ENCODE peak calls at places on chromosome 16, in ten cellular contexts. P is left ventricle myocardium inferior, R is ascending aorta, Q is transverse colon, G is foreskin fibroblast, O is chondrocyte, V is fibroblast of mammary gland, E is adrenal gland, F is NB4, J is fibroblast of pulmonary artery. Z is an unnamed sample.

GRCh38 chr16:74577882-74578366 is 29.0 kb downstream of the GLG1 start:
- DNase-seq in P (no peak), R (no peak), Q (no peak), G (peak), O (no peak), V (peak), E (no peak), F (peak), J (peak), Z (peak)

GRCh38 chr16:2250652-2251280 is 621 bp downstream of the ECI1 start:
- DNase-seq in P (no peak), R (no peak), Q (peak), G (peak), O (no peak), V (no peak), E (peak), F (no peak), J (peak), Z (peak)

GRCh38 chr16:71203631-71204030 is 26.9 kb downstream of the HYDIN start:
- DNase-seq in P (no peak), R (no peak), Q (no peak), G (no peak), O (no peak), V (no peak), E (no peak), F (no peak), J (no peak), Z (no peak)

GRCh38 chr16:90031931-90032663 is 12.8 kb upstream of the DBNDD1 start:
- DNase-seq in P (no peak), R (no peak), Q (no peak), G (peak), O (no peak), V (peak), E (no peak), F (peak), J (peak), Z (peak)

GRCh38 chr16:56603589-56603988 is 4.8 kb upstream of the MT2A start:
- DNase-seq in P (peak), R (no peak), Q (peak), G (peak), O (no peak), V (peak), E (peak), F (peak), J (peak), Z (peak)

GRCh38 chr16:89114159-89114981 is 20.7 kb downstream of the ACSF3 start:
- DNase-seq in P (peak), R (no peak), Q (peak), G (peak), O (peak), V (peak), E (no peak), F (peak), J (peak), Z (peak)

GRCh38 chr16:66127459-66128362 is 238.8 kb upstream of the CDH5 start:
- DNase-seq in P (no peak), R (no peak), Q (no peak), G (no peak), O (no peak), V (no peak), E (peak), F (no peak), J (peak), Z (no peak)

GRCh38 chr16:35141303-35141702 is 1681.9 kb downstream of the TP53TG3F start:
- DNase-seq in P (no peak), R (no peak), Q (no peak), G (no peak), O (no peak), V (no peak), E (no peak), F (no peak), J (no peak), Z (no peak)

GRCh38 chr16:31110106-31111034 is 2.2 kb downstream of the BCKDK start:
- DNase-seq in P (no peak), R (no peak), Q (no peak), G (no peak), O (no peak), V (no peak), E (no peak), F (no peak), J (no peak), Z (no peak)

GRCh38 chr16:86085161-86085611 is 186.2 kb downstream of the IRF8 start:
- DNase-seq in P (no peak), R (no peak), Q (no peak), G (no peak), O (peak), V (no peak), E (no peak), F (no peak), J (no peak), Z (no peak)

GRCh38 chr16:69179255-69180010 is 7.5 kb upstream of the SNTB2 start:
- DNase-seq in P (peak), R (no peak), Q (peak), G (peak), O (no peak), V (peak), E (peak), F (peak), J (peak), Z (peak)

GRCh38 chr16:14193316-14193871 is 122.3 kb downstream of the MRTFB start:
- DNase-seq in P (no peak), R (no peak), Q (peak), G (no peak), O (no peak), V (no peak), E (no peak), F (no peak), J (no peak), Z (no peak)

GRCh38 chr16:84806256-84806889 is 13.4 kb upstream of the CRISPLD2 start:
- DNase-seq in P (peak), R (no peak), Q (no peak), G (peak), O (no peak), V (peak), E (peak), F (peak), J (peak), Z (peak)

GRCh38 chr16:24984903-24985675 is 30.1 kb downstream of the ARHGAP17 start:
- DNase-seq in P (no peak), R (no peak), Q (no peak), G (no peak), O (no peak), V (no peak), E (peak), F (peak), J (no peak), Z (no peak)

GRCh38 chr16:56319391-56319790 is 106.0 kb downstream of the AMFR start:
- DNase-seq in P (no peak), R (no peak), Q (no peak), G (no peak), O (no peak), V (no peak), E (no peak), F (no peak), J (no peak), Z (no peak)

GRCh38 chr16:2235695-2236361 is 416 bp upstream of the DNASE1L2 start:
- DNase-seq in P (no peak), R (no peak), Q (no peak), G (no peak), O (no peak), V (no peak), E (no peak), F (no peak), J (no peak), Z (no peak)

GRCh38 chr16:85663891-85664321 is 24.8 kb downstream of the GINS2 start:
- DNase-seq in P (peak), R (no peak), Q (peak), G (no peak), O (no peak), V (peak), E (peak), F (no peak), J (no peak), Z (no peak)

GRCh38 chr16:89210904-89211515 is 6.5 kb upstream of the ZNF778 start:
- DNase-seq in P (no peak), R (no peak), Q (no peak), G (peak), O (peak), V (peak), E (no peak), F (no peak), J (no peak), Z (no peak)

GRCh38 chr16:25031441-25032307 is 16.5 kb upstream of the ARHGAP17 start:
- DNase-seq in P (peak), R (peak), Q (peak), G (peak), O (peak), V (peak), E (peak), F (peak), J (peak), Z (peak)

GRCh38 chr16:17803625-17804410 is 333.1 kb upstream of the XYLT1 start:
- DNase-seq in P (no peak), R (no peak), Q (no peak), G (peak), O (no peak), V (peak), E (no peak), F (no peak), J (peak), Z (peak)

GRCh38 chr16:28826141-28826540 is 3.3 kb downstream of the ATXN2L start:
- DNase-seq in P (no peak), R (no peak), Q (no peak), G (peak), O (no peak), V (peak), E (no peak), F (no peak), J (peak), Z (no peak)

GRCh38 chr16:66472961-66473610 is 46.0 kb downstream of the BEAN1 start:
- DNase-seq in P (no peak), R (no peak), Q (no peak), G (no peak), O (peak), V (no peak), E (no peak), F (no peak), J (no peak), Z (no peak)

GRCh38 chr16:55257971-55258613 is 65.9 kb upstream of the IRX6 start:
- DNase-seq in P (peak), R (no peak), Q (peak), G (peak), O (no peak), V (peak), E (peak), F (peak), J (peak), Z (no peak)

GRCh38 chr16:85028638-85029412 is 1.2 kb downstream of the KIAA0513 start:
- DNase-seq in P (no peak), R (peak), Q (peak), G (peak), O (no peak), V (peak), E (peak), F (peak), J (no peak), Z (peak)

GRCh38 chr16:10971560-10971961 is 27.2 kb downstream of the CLEC16A start:
- DNase-seq in P (no peak), R (no peak), Q (peak), G (peak), O (no peak), V (peak), E (peak), F (peak), J (peak), Z (peak)

GRCh38 chr16:973366-973765 is 2.6 kb upstream of the LMF1 start:
- DNase-seq in P (no peak), R (no peak), Q (no peak), G (no peak), O (no peak), V (no peak), E (no peak), F (no peak), J (no peak), Z (no peak)

GRCh38 chr16:52532384-52532783 is 14.6 kb downstream of the TOX3 start:
- DNase-seq in P (no peak), R (no peak), Q (no peak), G (no peak), O (no peak), V (no peak), E (no peak), F (no peak), J (no peak), Z (no peak)

GRCh38 chr16:52526429-52526828 is 20.5 kb downstream of the TOX3 start:
- DNase-seq in P (no peak), R (no peak), Q (no peak), G (no peak), O (no peak), V (no peak), E (no peak), F (no peak), J (no peak), Z (no peak)

GRCh38 chr16:52526830-52527229 is 20.1 kb downstream of the TOX3 start:
- DNase-seq in P (no peak), R (no peak), Q (no peak), G (no peak), O (no peak), V (no peak), E (no peak), F (no peak), J (no peak), Z (no peak)

GRCh38 chr16:52529226-52529625 is 17.7 kb downstream of the TOX3 start:
- DNase-seq in P (no peak), R (no peak), Q (no peak), G (no peak), O (no peak), V (no peak), E (no peak), F (no peak), J (no peak), Z (no peak)

GRCh38 chr16:52528393-52529080 is 18.4 kb downstream of the TOX3 start:
- DNase-seq in P (no peak), R (no peak), Q (no peak), G (no peak), O (no peak), V (no peak), E (no peak), F (no peak), J (no peak), Z (no peak)
- TF ChIP-seq CTCF in P (no peak), R (no peak), Q (no peak), G (no peak), O (no peak), V (no peak), E (no peak), F (no peak), J (no peak), Z (no peak)

GRCh38 chr16:88068476-88069396 is 117.5 kb downstream of the BANP start:
- DNase-seq in P (no peak), R (no peak), Q (no peak), G (no peak), O (peak), V (no peak), E (no peak), F (no peak), J (no peak), Z (no peak)
- TF ChIP-seq CTCF in P (no peak), R (no peak), Q (no peak), G (no peak), O (peak), V (no peak), E (no peak), F (no peak), J (no peak), Z (no peak)

GRCh38 chr16:27326738-27327585 is 13.2 kb downstream of the IL4R start:
- DNase-seq in P (peak), R (peak), Q (peak), G (peak), O (peak), V (peak), E (peak), F (peak), J (peak), Z (peak)
- TF ChIP-seq CTCF in P (no peak), R (no peak), Q (no peak), G (no peak), O (peak), V (no peak), E (no peak), F (no peak), J (no peak), Z (peak)

DNA sequence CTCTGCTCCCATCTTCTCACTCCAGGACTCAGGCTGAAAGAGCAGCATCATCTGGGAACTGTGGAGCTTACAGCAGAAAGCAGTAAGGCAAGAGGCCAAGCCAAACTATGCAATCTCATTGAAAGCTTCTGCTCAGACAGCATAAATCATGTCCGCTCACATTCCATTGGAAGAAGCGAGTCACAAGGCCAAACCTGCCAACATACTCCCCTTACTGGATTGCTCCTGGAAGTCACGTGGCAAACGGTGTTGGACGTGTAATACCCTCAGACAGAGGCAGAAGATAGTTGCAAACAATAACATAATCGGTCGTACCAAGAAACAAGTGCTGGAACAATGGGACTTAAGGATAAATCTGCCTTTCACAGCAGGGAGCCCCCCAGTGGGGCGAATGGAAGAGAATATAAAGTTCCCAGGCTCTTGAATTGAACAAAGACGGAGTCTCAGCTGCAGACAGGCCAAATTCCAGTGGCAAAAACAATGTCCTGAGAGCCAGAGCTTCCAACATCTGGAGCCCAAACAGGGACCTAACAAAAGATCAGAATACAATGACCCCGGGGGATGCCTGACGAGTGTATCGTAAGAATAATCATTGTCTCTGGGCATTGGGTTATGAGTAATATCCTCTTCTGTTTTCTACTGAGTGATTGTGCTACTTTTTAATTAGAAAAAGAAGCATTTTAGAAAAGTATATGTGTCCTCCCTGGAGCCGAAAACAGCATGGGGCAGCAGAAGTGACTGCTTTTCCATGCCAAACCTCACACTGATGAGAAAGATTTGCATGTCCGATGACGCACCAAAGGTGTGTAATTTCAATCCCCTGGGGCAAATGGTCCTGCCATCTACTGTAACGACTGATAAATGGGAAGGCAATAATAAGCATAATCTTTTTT is 68.4 kb downstream of the CMC2 start:
- DNase-seq in P (no peak), R (no peak), Q (peak), G (peak), O (no peak), V (peak), E (peak), F (no peak), J (peak), Z (peak)
- TF ChIP-seq CTCF in P (no peak), R (no peak), Q (no peak), G (no peak), O (no peak), V (no peak), E (no peak), F (no peak), J (no peak), Z (peak)

GRCh38 chr16:78988361-78988992 is 612.1 kb downstream of the MAF start:
- DNase-seq in P (no peak), R (no peak), Q (no peak), G (no peak), O (no peak), V (no peak), E (no peak), F (peak), J (no peak), Z (no peak)
- TF ChIP-seq CTCF in P (no peak), R (no peak), Q (no peak), G (no peak), O (no peak), V (no peak), E (no peak), F (peak), J (no peak), Z (no peak)

GRCh38 chr16:49876716-49877129 is 20.8 kb upstream of the ZNF423 start:
- DNase-seq in P (peak), R (no peak), Q (peak), G (peak), O (no peak), V (no peak), E (peak), F (peak), J (peak), Z (no peak)
- TF ChIP-seq CTCF in P (peak), R (peak), Q (peak), G (peak), O (peak), V (peak), E (peak), F (peak), J (peak), Z (peak)

DNA sequence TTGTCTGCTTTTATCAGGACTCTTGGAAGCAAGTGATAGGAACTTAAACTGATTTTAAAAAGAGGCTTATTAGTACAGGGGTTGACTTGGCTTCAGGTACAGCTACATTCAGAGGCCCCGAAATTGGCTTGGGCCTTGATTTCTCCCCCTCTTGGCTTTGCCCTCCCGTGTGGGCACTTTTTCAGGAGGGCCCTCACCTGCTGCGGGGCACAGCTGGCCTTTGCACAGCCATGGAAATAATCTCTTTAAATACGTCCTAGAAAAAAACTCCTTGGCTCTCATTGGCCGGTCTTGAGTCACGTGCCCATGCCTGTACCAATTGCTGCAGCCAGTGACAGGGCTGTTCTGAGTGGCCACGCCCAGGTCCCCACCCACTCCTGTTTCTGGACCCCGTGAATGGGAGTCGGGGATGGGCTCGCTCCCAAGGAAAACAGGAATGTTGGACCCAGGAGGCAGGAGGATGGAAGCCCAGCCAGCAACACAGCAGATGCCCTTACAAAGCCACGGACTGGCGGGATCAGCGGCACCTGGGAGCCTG is 15.0 kb downstream of the CA5A start:
- DNase-seq in P (no peak), R (no peak), Q (no peak), G (no peak), O (no peak), V (no peak), E (no peak), F (no peak), J (no peak), Z (no peak)
- TF ChIP-seq CTCF in P (no peak), R (no peak), Q (no peak), G (no peak), O (no peak), V (no peak), E (no peak), F (no peak), J (no peak), Z (no peak)